ENCODE peak calls at places on chromosome 21, in six cellular contexts. One of them, this sample, is unnamed.

GRCh38 chr21:24045775-24046215 is 1561.5 kb downstream of the MRPL39 start:
- DNase-seq in MM.1S: peak; percentile 57
- DNase-seq in psoas muscle: peak; percentile 72
- DNase-seq in CD8-positive, alpha-beta T cell: no peak
- DNase-seq in HAP-1: peak; percentile 3
- DNase-seq in IMR-90: peak; percentile 99
- DNase-seq in this sample: no peak

GRCh38 chr21:15383588-15383987 is 318.8 kb upstream of the NRIP1 start:
- DNase-seq in MM.1S: no peak
- DNase-seq in psoas muscle: no peak
- DNase-seq in CD8-positive, alpha-beta T cell: no peak
- DNase-seq in HAP-1: no peak
- DNase-seq in IMR-90: no peak
- DNase-seq in this sample: no peak

GRCh38 chr21:19340303-19340702 is 936.7 kb upstream of the TMPRSS15 start:
- DNase-seq in MM.1S: no peak
- DNase-seq in psoas muscle: no peak
- DNase-seq in CD8-positive, alpha-beta T cell: no peak
- DNase-seq in HAP-1: no peak
- DNase-seq in IMR-90: no peak
- DNase-seq in this sample: no peak

GRCh38 chr21:25891596-25891995 is 156.8 kb downstream of the GABPA start:
- DNase-seq in MM.1S: no peak
- DNase-seq in psoas muscle: no peak
- DNase-seq in CD8-positive, alpha-beta T cell: no peak
- DNase-seq in HAP-1: no peak
- DNase-seq in IMR-90: no peak
- DNase-seq in this sample: no peak

GRCh38 chr21:21750124-21750825 is 752.1 kb downstream of the NCAM2 start:
- DNase-seq in MM.1S: no peak
- DNase-seq in psoas muscle: no peak
- DNase-seq in CD8-positive, alpha-beta T cell: no peak
- DNase-seq in HAP-1: no peak
- DNase-seq in IMR-90: no peak
- DNase-seq in this sample: no peak

GRCh38 chr21:40191616-40192015 is 324.4 kb downstream of the PCP4 start:
- DNase-seq in MM.1S: no peak
- DNase-seq in psoas muscle: no peak
- DNase-seq in CD8-positive, alpha-beta T cell: no peak
- DNase-seq in HAP-1: no peak
- DNase-seq in IMR-90: no peak
- DNase-seq in this sample: no peak

GRCh38 chr21:15826147-15826780 is 96.5 kb downstream of the USP25 start:
- DNase-seq in MM.1S: peak; percentile 26
- DNase-seq in psoas muscle: no peak
- DNase-seq in CD8-positive, alpha-beta T cell: no peak
- DNase-seq in HAP-1: peak; percentile 44
- DNase-seq in IMR-90: peak; percentile 54
- DNase-seq in this sample: peak; percentile 51

GRCh38 chr21:43864313-43864805 is 664 bp upstream of the AGPAT3 start:
- DNase-seq in MM.1S: peak; percentile 90
- DNase-seq in psoas muscle: peak; percentile 75
- DNase-seq in CD8-positive, alpha-beta T cell: no peak
- DNase-seq in HAP-1: no peak
- DNase-seq in IMR-90: peak; percentile 16
- DNase-seq in this sample: peak; percentile 39

GRCh38 chr21:45570826-45571601 is 28.8 kb upstream of the SLC19A1 start:
- DNase-seq in MM.1S: no peak
- DNase-seq in psoas muscle: no peak
- DNase-seq in CD8-positive, alpha-beta T cell: no peak
- DNase-seq in HAP-1: no peak
- DNase-seq in IMR-90: peak; percentile 64
- DNase-seq in this sample: no peak

GRCh38 chr21:43590220-43590619 is 69.1 kb downstream of the HSF2BP start:
- DNase-seq in MM.1S: no peak
- DNase-seq in psoas muscle: no peak
- DNase-seq in CD8-positive, alpha-beta T cell: no peak
- DNase-seq in HAP-1: no peak
- DNase-seq in IMR-90: no peak
- DNase-seq in this sample: no peak

GRCh38 chr21:41360072-41360821 is 1.6 kb upstream of the MX2 start:
- DNase-seq in MM.1S: no peak
- DNase-seq in psoas muscle: peak; percentile 77
- DNase-seq in CD8-positive, alpha-beta T cell: no peak
- DNase-seq in HAP-1: no peak
- DNase-seq in IMR-90: peak; percentile 26
- DNase-seq in this sample: no peak
- H3K4me1 ChIP-seq in MM.1S: peaks cover 14% of the 10 kb centered on the region
- H3K4me1 ChIP-seq in psoas muscle: no peaks in the 10 kb centered on the region
- H3K4me1 ChIP-seq in CD8-positive, alpha-beta T cell: peaks cover 24% of the 10 kb centered on the region
- H3K4me1 ChIP-seq in HAP-1: no peaks in the 10 kb centered on the region
- H3K4me1 ChIP-seq in IMR-90: peaks cover 4% of the 10 kb centered on the region
- H3K4me1 ChIP-seq in this sample: peaks cover 33% of the 10 kb centered on the region

GRCh38 chr21:31216206-31216605 is 127.9 kb downstream of the TIAM1 start:
- DNase-seq in MM.1S: no peak
- DNase-seq in psoas muscle: no peak
- DNase-seq in CD8-positive, alpha-beta T cell: no peak
- DNase-seq in HAP-1: no peak
- DNase-seq in IMR-90: peak; percentile 26
- DNase-seq in this sample: no peak

GRCh38 chr21:31220567-31220966 is 123.5 kb downstream of the TIAM1 start:
- DNase-seq in MM.1S: no peak
- DNase-seq in psoas muscle: no peak
- DNase-seq in CD8-positive, alpha-beta T cell: no peak
- DNase-seq in HAP-1: peak; percentile 8
- DNase-seq in IMR-90: peak; percentile 24
- DNase-seq in this sample: no peak

GRCh38 chr21:31222142-31222541 is 121.9 kb downstream of the TIAM1 start:
- DNase-seq in MM.1S: no peak
- DNase-seq in psoas muscle: no peak
- DNase-seq in CD8-positive, alpha-beta T cell: no peak
- DNase-seq in HAP-1: no peak
- DNase-seq in IMR-90: peak; percentile 66
- DNase-seq in this sample: no peak

GRCh38 chr21:31221051-31221450 is 123.0 kb downstream of the TIAM1 start:
- DNase-seq in MM.1S: no peak
- DNase-seq in psoas muscle: no peak
- DNase-seq in CD8-positive, alpha-beta T cell: no peak
- DNase-seq in HAP-1: no peak
- DNase-seq in IMR-90: no peak
- DNase-seq in this sample: no peak

GRCh38 chr21:31218830-31219608 is 125.0 kb downstream of the TIAM1 start:
- DNase-seq in MM.1S: no peak
- DNase-seq in psoas muscle: peak; percentile 76
- DNase-seq in CD8-positive, alpha-beta T cell: no peak
- DNase-seq in HAP-1: no peak
- DNase-seq in IMR-90: peak; percentile 29
- DNase-seq in this sample: no peak
- H3K4me3 ChIP-seq in MM.1S: no peak overlapping the region
- H3K4me3 ChIP-seq in psoas muscle: no peak overlapping the region
- H3K4me3 ChIP-seq in CD8-positive, alpha-beta T cell: no peak overlapping the region
- H3K4me3 ChIP-seq in HAP-1: no peak overlapping the region
- H3K4me3 ChIP-seq in IMR-90: no peak overlapping the region
- H3K4me3 ChIP-seq in this sample: no peak overlapping the region

GRCh38 chr21:38982096-38982495 is 176.4 kb downstream of the ETS2 start:
- DNase-seq in MM.1S: no peak
- DNase-seq in psoas muscle: no peak
- DNase-seq in CD8-positive, alpha-beta T cell: no peak
- DNase-seq in HAP-1: no peak
- DNase-seq in IMR-90: no peak
- DNase-seq in this sample: no peak
- H3K4me1 ChIP-seq in MM.1S: no peaks in the 10 kb centered on the region
- H3K4me1 ChIP-seq in psoas muscle: peaks cover 31% of the 10 kb centered on the region
- H3K4me1 ChIP-seq in CD8-positive, alpha-beta T cell: no peaks in the 10 kb centered on the region
- H3K4me1 ChIP-seq in HAP-1: no peaks in the 10 kb centered on the region
- H3K4me1 ChIP-seq in IMR-90: peaks cover 22% of the 10 kb centered on the region
- H3K4me1 ChIP-seq in this sample: no peaks in the 10 kb centered on the region

DNA sequence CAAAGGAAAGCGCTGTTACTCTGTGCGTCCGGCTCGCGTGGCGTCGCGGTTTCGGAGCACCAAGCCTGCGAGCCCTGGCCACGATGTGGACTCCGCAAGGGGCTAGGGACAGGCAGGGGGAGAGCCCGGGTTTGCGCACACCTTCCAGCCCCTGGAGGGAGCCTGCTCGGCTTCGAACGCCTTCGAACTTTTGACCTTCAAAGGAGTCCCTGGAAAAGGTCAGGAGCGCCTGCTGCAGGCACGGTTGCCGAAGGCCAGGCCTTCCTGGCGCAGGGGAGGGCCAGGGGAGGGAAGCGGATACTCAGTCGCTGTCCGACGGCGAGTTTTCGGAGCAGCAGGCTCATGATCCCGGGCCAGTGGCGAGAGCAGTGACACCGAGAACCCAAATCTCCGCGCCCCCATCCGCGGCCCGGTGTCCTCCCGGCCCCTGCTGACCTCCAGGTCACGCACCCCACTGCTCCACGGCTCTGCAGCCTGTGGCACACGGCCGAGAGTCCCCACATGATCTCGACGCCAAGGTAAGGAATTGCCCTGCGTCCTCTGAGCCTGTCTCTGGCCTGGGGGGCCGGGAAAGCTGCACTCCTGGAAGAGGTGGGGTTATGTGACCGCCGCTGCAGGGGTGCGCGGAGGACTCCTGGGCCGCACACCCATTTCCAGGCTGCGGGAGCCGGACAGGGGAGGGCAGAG is 1.3 kb upstream of the SIM2 start:
- DNase-seq in MM.1S: no peak
- DNase-seq in psoas muscle: no peak
- DNase-seq in CD8-positive, alpha-beta T cell: no peak
- DNase-seq in HAP-1: no peak
- DNase-seq in IMR-90: no peak
- DNase-seq in this sample: no peak
- H3K4me3 ChIP-seq in MM.1S: no peak overlapping the region
- H3K4me3 ChIP-seq in psoas muscle: peak overlapping the region; percentile 72
- H3K4me3 ChIP-seq in CD8-positive, alpha-beta T cell: no peak overlapping the region
- H3K4me3 ChIP-seq in HAP-1: no peak overlapping the region
- H3K4me3 ChIP-seq in IMR-90: peak overlapping the region; percentile 57
- H3K4me3 ChIP-seq in this sample: no peak overlapping the region

DNA sequence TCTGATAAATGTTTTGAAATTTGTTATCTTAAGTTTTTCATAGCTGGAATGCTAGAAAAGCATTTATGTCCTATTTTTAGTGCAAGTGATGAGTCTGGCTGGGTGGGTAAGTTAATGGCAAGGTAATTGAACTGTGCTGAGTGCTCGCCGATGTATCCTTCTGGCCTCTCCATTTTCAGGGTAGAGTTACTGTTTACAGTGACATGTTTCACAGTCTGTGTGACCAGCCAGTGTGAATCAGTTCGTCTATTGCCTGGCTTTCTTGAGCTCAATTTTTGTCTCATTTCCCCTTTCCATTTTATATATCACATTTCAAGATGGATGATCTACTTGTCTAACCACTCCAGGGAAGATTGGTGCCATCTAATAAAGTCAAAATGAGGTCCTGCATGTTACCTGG is 44.1 kb downstream of the ITSN1 start:
- DNase-seq in MM.1S: peak; percentile 5
- DNase-seq in psoas muscle: no peak
- DNase-seq in CD8-positive, alpha-beta T cell: no peak
- DNase-seq in HAP-1: no peak
- DNase-seq in IMR-90: no peak
- DNase-seq in this sample: no peak
- H3K4me1 ChIP-seq in MM.1S: peaks cover 38% of the 10 kb centered on the region
- H3K4me1 ChIP-seq in psoas muscle: peaks cover 46% of the 10 kb centered on the region
- H3K4me1 ChIP-seq in CD8-positive, alpha-beta T cell: no peaks in the 10 kb centered on the region
- H3K4me1 ChIP-seq in HAP-1: peaks cover 51% of the 10 kb centered on the region
- H3K4me1 ChIP-seq in IMR-90: peaks cover 13% of the 10 kb centered on the region
- H3K4me1 ChIP-seq in this sample: no peaks in the 10 kb centered on the region

GRCh38 chr21:35563885-35564451 is 496.4 kb downstream of the SETD4 start:
- DNase-seq in MM.1S: no peak
- DNase-seq in psoas muscle: peak; percentile 76
- DNase-seq in CD8-positive, alpha-beta T cell: no peak
- DNase-seq in HAP-1: no peak
- DNase-seq in IMR-90: peak; percentile 91
- DNase-seq in this sample: no peak
- H3K4me3 ChIP-seq in MM.1S: no peak overlapping the region
- H3K4me3 ChIP-seq in psoas muscle: no peak overlapping the region
- H3K4me3 ChIP-seq in CD8-positive, alpha-beta T cell: no peak overlapping the region
- H3K4me3 ChIP-seq in HAP-1: no peak overlapping the region
- H3K4me3 ChIP-seq in IMR-90: no peak overlapping the region
- H3K4me3 ChIP-seq in this sample: no peak overlapping the region